ENCODE peak calls at places on chromosome 2, in four cellular contexts. L is foreskin fibroblast, D is NCI-H1092, X is cardiac fibroblast. S is an unnamed sample.
A peak's percentile ranks its signal among the peaks of the same experiment; 100 is the strongest.

GRCh38 chr2:237449193-237449797 is 35.3 kb upstream of the COL6A3 start:
- DNase-seq in L (peak; percentile 55), D (no peak), X (peak; percentile 79), S (no peak)

GRCh38 chr2:70188460-70188859 is 2.4 kb downstream of the C2orf42 start:
- DNase-seq in L (peak; percentile 11), D (no peak), X (no peak), S (no peak)

GRCh38 chr2:15177103-15177502 is 384.0 kb downstream of the NBAS start:
- DNase-seq in L (peak; percentile 55), D (no peak), X (no peak), S (peak; percentile 56)

GRCh38 chr2:28356095-28356911 is 36.4 kb upstream of the FOSL2 start:
- DNase-seq in L (peak; percentile 94), D (peak; percentile 61), X (peak; percentile 93), S (peak; percentile 29)

GRCh38 chr2:155944209-155944608 is 388.3 kb downstream of the NR4A2 start:
- DNase-seq in L (no peak), D (no peak), X (no peak), S (no peak)

GRCh38 chr2:203687161-203687560 is 19.3 kb upstream of the CD28 start:
- DNase-seq in L (no peak), D (no peak), X (no peak), S (no peak)

GRCh38 chr2:240956161-240956934 is 42.1 kb upstream of the SNED1 start:
- DNase-seq in L (peak; percentile 62), D (no peak), X (no peak), S (no peak)

GRCh38 chr2:202339052-202339870 is 36.9 kb upstream of the BMPR2 start:
- DNase-seq in L (peak; percentile 74), D (no peak), X (peak; percentile 61), S (no peak)

GRCh38 chr2:47497843-47498460 is 95.0 kb downstream of the MSH2 start:
- DNase-seq in L (no peak), D (no peak), X (no peak), S (no peak)

GRCh38 chr2:6791682-6792081 is 74.0 kb downstream of the CMPK2 start:
- DNase-seq in L (no peak), D (no peak), X (no peak), S (no peak)

GRCh38 chr2:12287220-12287751 is 429.4 kb upstream of the TRIB2 start:
- DNase-seq in L (no peak), D (no peak), X (peak; percentile 42), S (no peak)

GRCh38 chr2:62178741-62179271 is 17.1 kb upstream of the B3GNT2 start:
- DNase-seq in L (no peak), D (no peak), X (peak; percentile 48), S (no peak)

GRCh38 chr2:78592547-78592946 is 433.0 kb upstream of the REG3G start:
- DNase-seq in L (no peak), D (no peak), X (no peak), S (no peak)

S was measured in activated gamma-delta T cell treated with Interleukin-2 at 50 U/mL for 16 hours.